ENCODE peak calls at places on chromosomes 7 and 10, in nine cellular contexts. G, R, M, T, H, K, S, N and Y are unnamed samples.
A peak's percentile ranks its signal among the peaks of the same experiment; 100 is the strongest.

GRCh38 chr7:12493866-12494265 is 76.7 kb upstream of the SCIN start:
- DNase-seq in T (no peak), M (peak; percentile 15), R (no peak), N (no peak), K (no peak), S (no peak), G (no peak), H (no peak), Y (no peak)

GRCh38 chr10:101709359-101710063 is 14.5 kb upstream of the FBXW4 start:
- DNase-seq in M (peak; percentile 40), K (no peak), T (no peak), S (no peak), R (no peak), H (no peak), G (no peak), N (no peak), Y (no peak)

GRCh38 chr7:22781230-22781711 is 41.4 kb downstream of the TOMM7 start:
- DNase-seq in S (no peak), K (no peak), R (no peak), N (no peak), M (peak; percentile 98), G (no peak), T (no peak), H (no peak), Y (no peak)

GRCh38 chr10:58932126-58932525 is 244.3 kb upstream of the PHYHIPL start:
- DNase-seq in H (no peak), R (no peak), G (no peak), M (peak; percentile 97), T (no peak), K (no peak), S (no peak), N (no peak), Y (no peak)

GRCh38 chr10:69583106-69583505 is 9.9 kb upstream of the NEUROG3 start:
- DNase-seq in T (no peak), S (no peak), K (no peak), N (no peak), R (no peak), M (no peak), G (no peak), H (no peak), Y (no peak)

GRCh38 chr7:88922944-88923343 is 127.4 kb upstream of the TEX47 start:
- DNase-seq in H (no peak), G (no peak), N (no peak), K (no peak), R (no peak), M (no peak), T (peak; percentile 24), S (no peak), Y (no peak)

GRCh38 chr7:2114052-2114451 is 118.7 kb downstream of the MAD1L1 start:
- DNase-seq in H (no peak), T (no peak), N (no peak), G (no peak), K (peak; percentile 27), R (no peak), M (peak; percentile 74), S (no peak), Y (no peak)

GRCh38 chr10:108783897-108784296 is 1139.4 kb downstream of the XPNPEP1 start:
- DNase-seq in M (peak; percentile 31), N (peak; percentile 5), H (peak; percentile 76), K (peak; percentile 39), T (peak; percentile 1), G (no peak), R (peak; percentile 82), S (no peak), Y (no peak)

GRCh38 chr10:87642988-87643387 is 16.7 kb upstream of the PAPSS2 start:
- DNase-seq in M (no peak), T (no peak), H (no peak), N (no peak), S (no peak), G (no peak), K (no peak), R (no peak), Y (no peak)

GRCh38 chr10:103933557-103934121 is 15.7 kb upstream of the STN1 start:
- DNase-seq in H (no peak), G (no peak), M (no peak), R (no peak), N (no peak), K (no peak), T (no peak), S (no peak), Y (peak; percentile 66)

GRCh38 chr10:1133495-1134045 is 77.4 kb downstream of the WDR37 start:
- DNase-seq in M (no peak), K (no peak), N (no peak), R (no peak), H (no peak), S (no peak), G (no peak), T (no peak), Y (no peak)

GRCh38 chr10:123559823-123560092 is 106.4 kb upstream of the GPR26 start:
- DNase-seq in H (no peak), M (no peak), T (no peak), S (no peak), R (no peak), N (no peak), G (no peak), K (no peak), Y (no peak)

GRCh38 chr7:99410635-99411034 is 1.9 kb downstream of the BUD31 start:
- DNase-seq in N (no peak), R (no peak), K (no peak), G (no peak), T (no peak), S (no peak), M (no peak), H (no peak), Y (no peak)

GRCh38 chr7:18212788-18213187 is 185.1 kb upstream of the PRPS1L1 start:
- DNase-seq in K (no peak), H (no peak), T (peak; percentile 58), N (no peak), S (no peak), M (peak; percentile 44), G (no peak), R (peak; percentile 4), Y (no peak)

DNA sequence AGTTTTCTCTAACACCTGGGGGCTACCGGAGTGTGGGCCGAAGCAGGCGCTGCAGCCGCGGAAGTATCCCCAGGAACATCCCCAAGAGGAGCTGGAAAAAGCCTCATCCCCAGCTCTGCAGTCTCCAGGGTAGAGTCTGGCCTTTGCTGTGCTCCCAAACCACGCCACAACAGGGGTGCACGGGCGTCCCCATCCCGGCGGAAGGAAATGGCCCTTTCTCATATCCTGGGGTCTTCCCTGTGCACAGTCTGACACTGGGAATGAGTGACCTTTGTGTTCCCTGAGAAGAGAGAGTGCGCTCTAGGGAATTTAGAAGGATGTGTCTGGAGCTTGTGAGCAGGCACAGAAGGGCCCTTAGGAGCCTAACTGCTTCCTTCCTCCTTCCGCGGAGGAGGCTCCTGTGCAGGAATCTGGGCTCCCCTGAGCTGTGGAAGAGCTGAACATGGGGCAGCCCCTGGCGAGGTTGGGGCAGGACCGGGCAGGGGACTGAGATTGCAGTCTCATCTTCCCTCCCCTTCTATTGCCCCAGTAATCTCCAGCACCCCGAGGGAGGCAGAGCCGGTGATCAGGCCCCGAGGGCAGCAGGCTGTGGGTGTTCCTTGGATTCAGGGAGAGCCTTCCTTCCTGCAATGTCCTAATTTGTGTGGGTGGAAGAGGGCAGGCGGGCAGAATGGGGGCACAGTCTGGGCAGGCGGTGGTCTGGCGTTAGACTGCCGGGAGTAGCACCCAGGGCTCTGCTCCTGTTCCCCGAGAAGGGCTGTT is 1.3 kb downstream of the REPIN1 start:
- DNase-seq in S (no peak), G (no peak), N (no peak), M (no peak), T (peak; percentile 39), H (no peak), K (no peak), R (no peak), Y (no peak)
- H3K27ac ChIP-seq in S (peak overlapping the region; percentile 99), G (peak overlapping the region; percentile 73), N (peak overlapping the region; percentile 92), M (peak overlapping the region; percentile 68), T (peak overlapping the region; percentile 96), H (peak overlapping the region; percentile 99), K (peak overlapping the region; percentile 98), R (peak overlapping the region; percentile 97), Y (peak overlapping the region; percentile 91)

DNA sequence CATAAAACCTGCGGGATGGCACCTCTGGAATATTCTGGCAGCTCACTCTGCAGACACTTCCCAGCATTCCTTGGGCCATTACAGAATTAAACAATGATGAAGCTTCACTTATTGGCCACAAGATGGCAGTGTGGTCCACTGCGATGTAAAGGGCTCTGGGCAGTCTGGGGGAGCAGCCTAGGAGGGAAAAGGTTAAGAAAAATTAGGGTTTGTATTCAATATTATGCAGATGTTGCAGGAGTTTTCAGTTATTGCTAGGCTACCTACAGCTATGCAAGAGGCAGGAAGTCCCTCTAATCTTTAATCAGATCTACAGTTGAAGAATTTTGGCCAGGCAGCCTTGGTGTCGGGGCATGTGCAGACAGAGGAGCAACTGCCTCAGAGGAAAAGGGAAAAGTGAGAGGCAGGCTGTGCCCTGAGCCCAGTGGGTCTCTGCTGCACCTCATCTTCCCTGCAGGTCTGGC is 233.2 kb upstream of the PRSS1 start:
- DNase-seq in M (peak; percentile 45), R (peak; percentile 75), G (no peak), S (no peak), H (peak; percentile 83), T (peak; percentile 69), N (peak; percentile 54), K (peak; percentile 61), Y (no peak)
- H3K27ac ChIP-seq in M (no peak overlapping the region), R (no peak overlapping the region), G (no peak overlapping the region), S (no peak overlapping the region), H (no peak overlapping the region), T (no peak overlapping the region), N (no peak overlapping the region), K (no peak overlapping the region), Y (no peak overlapping the region)

GRCh38 chr10:72260215-72260587 is 13.5 kb upstream of the DDIT4 start:
- DNase-seq in R (no peak), T (no peak), M (no peak), K (no peak), G (no peak), N (no peak), S (no peak), H (no peak), Y (no peak)

GRCh38 chr10:72260588-72261322 is 13.0 kb upstream of the DDIT4 start:
- DNase-seq in T (peak; percentile 95), K (no peak), S (peak; percentile 74), R (peak; percentile 92), H (peak; percentile 92), M (peak; percentile 44), N (peak; percentile 97), G (peak; percentile 79), Y (peak; percentile 83)

GRCh38 chr10:72261323-72262018 is 12.3 kb upstream of the DDIT4 start:
- DNase-seq in G (no peak), K (no peak), R (no peak), S (no peak), M (no peak), T (peak; percentile 57), H (peak; percentile 76), N (no peak), Y (no peak)

GRCh38 chr10:72258617-72259016 is 15.1 kb upstream of the DDIT4 start:
- DNase-seq in R (no peak), S (no peak), H (no peak), K (no peak), M (no peak), T (no peak), N (no peak), G (no peak), Y (no peak)

GRCh38 chr10:72259491-72260214 is 14.1 kb upstream of the DDIT4 start:
- DNase-seq in T (peak; percentile 72), R (peak; percentile 75), K (no peak), S (no peak), H (no peak), N (no peak), G (no peak), M (peak; percentile 29), Y (no peak)
- H3K27ac ChIP-seq in T (peak overlapping the region; percentile 96), R (peak overlapping the region; percentile 86), K (peak overlapping the region; percentile 86), S (peak overlapping the region; percentile 93), H (peak overlapping the region; percentile 99), N (peak overlapping the region; percentile 98), G (peak overlapping the region; percentile 51), M (no peak overlapping the region), Y (peak overlapping the region; percentile 99)

GRCh38 chr10:29841724-29842649 is 207.2 kb upstream of the SVIL start:
- DNase-seq in K (no peak), T (peak; percentile 77), S (no peak), H (no peak), G (no peak), N (no peak), R (no peak), M (peak; percentile 61), Y (no peak)
- H3K27ac ChIP-seq in K (no peak overlapping the region), T (peak overlapping the region; percentile 74), S (no peak overlapping the region), H (no peak overlapping the region), G (no peak overlapping the region), N (no peak overlapping the region), R (no peak overlapping the region), M (no peak overlapping the region), Y (no peak overlapping the region)